ENCODE peak calls at places on chromosomes 16 and 17, in eight cellular contexts. B is HCT116, N is sigmoid colon, Z is breast epithelium, V is prostate gland, D is stomach, R is spleen, C is transverse colon. H is an unnamed sample.

GRCh38 chr16:70644763-70645597 is 1.4 kb upstream of the IL34 start:
- DNase-seq in B (no peak), N (no peak), Z (no peak), V (no peak), D (no peak), R (no peak), C (no peak), H (no peak)

GRCh38 chr17:74698069-74698468 is 14.7 kb downstream of the CD300LF start:
- DNase-seq in B (no peak), N (no peak), Z (no peak), V (no peak), D (no peak), R (peak), C (no peak), H (no peak)

GRCh38 chr17:62666061-62666800 is 38.8 kb downstream of the MRC2 start:
- DNase-seq in B (no peak), N (no peak), Z (no peak), V (no peak), D (no peak), R (no peak), C (no peak), H (no peak)

GRCh38 chr17:56995776-56996175 is 17.8 kb downstream of the SCPEP1 start:
- DNase-seq in B (no peak), N (no peak), Z (no peak), V (no peak), D (no peak), R (no peak), C (no peak), H (no peak)

GRCh38 chr17:26765860-26766709 is 527.8 kb upstream of the WSB1 start:
- DNase-seq in B (no peak), N (no peak), Z (no peak), V (no peak), D (no peak), R (no peak), C (no peak), H (no peak)

GRCh38 chr17:41538565-41538991 is 10.5 kb upstream of the KRT19 start:
- DNase-seq in B (no peak), N (no peak), Z (no peak), V (no peak), D (no peak), R (peak), C (no peak), H (no peak)

GRCh38 chr17:35051579-35052239 is 11.8 kb downstream of the RFFL start:
- DNase-seq in B (no peak), N (no peak), Z (no peak), V (no peak), D (no peak), R (no peak), C (no peak), H (no peak)

GRCh38 chr16:29745853-29746345 is at the start of gene C16orf54:
- DNase-seq in B (no peak), N (peak), Z (no peak), V (no peak), D (peak), R (peak), C (peak), H (peak)

GRCh38 chr17:16872836-16873653 is 98.9 kb downstream of the TNFRSF13B start:
- DNase-seq in B (peak), N (no peak), Z (peak), V (no peak), D (peak), R (peak), C (peak), H (no peak)

GRCh38 chr16:68417711-68418301 is 30.5 kb downstream of the SMPD3 start:
- DNase-seq in B (no peak), N (no peak), Z (peak), V (peak), D (peak), R (peak), C (peak), H (no peak)

DNA sequence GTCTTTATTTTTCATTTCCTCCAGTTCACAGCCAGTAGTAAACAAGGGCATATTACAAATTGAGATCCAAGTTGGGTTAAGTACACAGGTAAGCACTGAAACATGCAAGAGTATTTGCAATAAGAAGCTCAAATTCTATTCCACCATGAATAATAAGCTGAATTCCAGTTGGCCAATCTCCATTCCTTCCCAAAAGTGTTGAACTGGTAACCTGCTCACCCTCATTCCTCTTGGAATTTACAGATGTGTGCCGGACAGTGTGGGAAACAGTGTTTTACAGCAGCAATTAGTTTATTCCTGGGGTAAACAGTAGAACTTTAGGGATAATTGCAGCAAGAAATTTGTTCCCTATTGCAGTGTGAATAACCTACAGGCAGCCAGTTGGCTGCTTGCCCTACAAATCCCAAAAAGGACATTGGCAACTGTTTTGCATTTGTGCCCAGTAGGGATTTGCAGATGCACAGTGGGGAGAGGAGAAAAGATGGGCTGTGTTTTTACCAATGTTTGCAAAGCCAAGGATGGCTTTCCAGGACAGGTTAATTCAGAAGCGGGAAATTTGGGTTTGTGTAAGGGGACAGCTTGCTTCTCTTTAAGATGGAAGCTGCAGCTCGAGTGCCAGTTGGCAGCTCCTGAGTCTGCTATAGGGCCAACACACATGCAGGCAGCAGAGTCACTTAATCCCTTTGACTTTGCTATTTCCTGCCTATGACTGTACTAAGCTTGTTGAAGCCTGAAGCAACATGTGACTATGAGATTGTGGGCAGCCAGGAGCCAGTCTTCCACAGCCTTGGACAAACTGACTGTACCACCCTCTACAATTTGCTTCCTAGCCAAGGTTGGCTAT is 318.9 kb downstream of the MAP2K6 start:
- DNase-seq in B (no peak), N (no peak), Z (no peak), V (peak), D (no peak), R (no peak), C (no peak), H (no peak)
- TF ChIP-seq POLR2AphosphoS5 in B (no peak), N (no peak), Z (no peak), V (peak), D (peak), R (no peak), C (no peak), H (peak)

GRCh38 chr17:29665480-29665807 is 42.7 kb upstream of the CORO6 start:
- DNase-seq in B (no peak), N (no peak), Z (no peak), V (no peak), D (no peak), R (no peak), C (no peak), H (no peak)

GRCh38 chr17:29661220-29661619 is 38.5 kb upstream of the CORO6 start:
- DNase-seq in B (no peak), N (no peak), Z (no peak), V (no peak), D (no peak), R (no peak), C (no peak), H (no peak)

GRCh38 chr17:29659155-29659554 is 36.4 kb upstream of the CORO6 start:
- DNase-seq in B (no peak), N (no peak), Z (no peak), V (no peak), D (no peak), R (no peak), C (no peak), H (no peak)

GRCh38 chr17:29664743-29665479 is 42.2 kb upstream of the CORO6 start:
- DNase-seq in B (peak), N (no peak), Z (no peak), V (no peak), D (no peak), R (no peak), C (no peak), H (no peak)

GRCh38 chr17:29663155-29663554 is 40.4 kb upstream of the CORO6 start:
- DNase-seq in B (no peak), N (no peak), Z (no peak), V (no peak), D (no peak), R (no peak), C (no peak), H (no peak)
- H3K27ac ChIP-seq in B (no peak), N (no peak), Z (no peak), V (no peak), D (no peak), R (no peak), C (no peak), H (no peak)

GRCh38 chr17:79842656-79843474 is 3.6 kb upstream of the CBX4 start:
- DNase-seq in B (no peak), N (no peak), Z (no peak), V (no peak), D (no peak), R (no peak), C (peak), H (no peak)
- TF ChIP-seq CTCF in B (no peak), N (no peak), Z (no peak), V (no peak), D (no peak), R (no peak), C (no peak), H (no peak)

DNA sequence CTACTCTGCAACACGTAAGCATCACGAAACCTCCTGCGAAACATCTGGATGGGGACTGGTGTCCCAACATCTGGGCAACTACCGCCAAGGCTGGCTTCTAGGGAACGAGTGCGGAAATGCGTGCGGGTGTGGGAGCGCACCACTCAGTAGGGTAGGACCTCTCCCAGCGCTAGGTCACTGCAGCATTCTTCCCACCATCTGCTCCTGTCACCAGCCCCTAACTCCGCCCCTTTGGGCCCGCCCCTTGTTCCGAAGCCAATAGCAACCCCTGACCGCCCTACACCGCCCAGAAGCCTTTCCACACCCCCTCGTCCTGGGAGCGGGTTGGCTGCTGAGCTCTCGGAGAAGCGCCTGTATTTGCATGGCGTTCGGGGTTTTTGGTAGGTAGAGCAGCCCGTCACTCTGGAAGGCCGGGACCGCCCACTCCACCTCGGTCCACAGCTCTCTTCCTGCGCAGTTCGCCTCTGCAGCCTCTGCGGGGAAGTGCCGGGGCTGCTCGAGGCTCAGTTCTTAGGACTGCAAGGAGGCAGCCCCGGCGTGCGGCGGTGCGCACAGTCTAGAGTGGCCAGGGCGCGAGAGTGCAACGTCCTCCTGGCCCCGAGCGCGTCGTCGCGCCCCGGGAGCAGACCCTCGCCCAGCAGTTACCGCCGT is at the start of gene HS3ST3B1:
- DNase-seq in B (peak), N (peak), Z (peak), V (peak), D (peak), R (peak), C (peak), H (peak)
- TF ChIP-seq POLR2AphosphoS5 in B (peak), N (peak), Z (peak), V (peak), D (no peak), R (peak), C (peak), H (peak)

H was measured in esophagus muscularis mucosa.